ENCODE peak calls at places on chromosomes 2 and 18, in nine cellular contexts. M is transverse colon; G is IMR-90; W is GM12878; I is CD8-positive, alpha-beta T cell; C is CD8-positive, alpha-beta memory T cell; P is cardiac muscle cell; U is suprapubic skin; B is fibroblast of lung. N is an unnamed sample.

GRCh38 chr18:58865714-58866113 is 1.0 kb downstream of the ZNF532 start:
- DNase-seq in G (no peak), P (no peak), I (no peak), C (no peak), B (peak; percentile 53), U (no peak), M (no peak), W (no peak), N (no peak)

GRCh38 chr2:158841839-158842238 is 46.7 kb downstream of the DAPL1 start:
- DNase-seq in P (peak; percentile 72), G (peak; percentile 25), B (peak; percentile 75), C (no peak), U (no peak), W (no peak), M (no peak), I (no peak), N (no peak)

GRCh38 chr2:17821535-17822451 is 5.5 kb downstream of the MSGN1 start:
- DNase-seq in U (no peak), M (no peak), I (no peak), P (peak; percentile 19), W (no peak), B (peak; percentile 23), G (no peak), C (no peak), N (no peak)

GRCh38 chr2:236498369-236498768 is 71.3 kb upstream of the ACKR3 start:
- DNase-seq in W (no peak), C (no peak), M (no peak), I (no peak), B (peak; percentile 92), U (no peak), G (peak; percentile 9), P (peak; percentile 71), N (peak; percentile 83)

GRCh38 chr2:101190753-101191516 is 39.8 kb upstream of the TBC1D8 start:
- DNase-seq in M (no peak), I (no peak), B (no peak), W (no peak), G (no peak), U (no peak), P (no peak), C (no peak), N (no peak)

GRCh38 chr18:56559044-56559443 is 79.3 kb downstream of the TXNL1 start:
- DNase-seq in M (no peak), W (no peak), C (no peak), B (no peak), I (no peak), G (no peak), U (no peak), P (no peak), N (no peak)

GRCh38 chr2:143334837-143335236 is 205.6 kb downstream of the ARHGAP15 start:
- DNase-seq in P (no peak), B (peak; percentile 17), C (no peak), M (no peak), I (no peak), G (peak; percentile 24), W (no peak), U (no peak), N (peak; percentile 25)

GRCh38 chr2:33380661-33381183 is 95.7 kb upstream of the RASGRP3 start:
- DNase-seq in C (no peak), P (no peak), G (no peak), B (no peak), U (no peak), I (no peak), M (no peak), W (no peak), N (no peak)

GRCh38 chr2:28325567-28326468 is 66.8 kb upstream of the FOSL2 start:
- DNase-seq in P (no peak), C (no peak), I (no peak), W (peak; percentile 25), B (peak; percentile 62), M (no peak), U (no peak), G (no peak), N (no peak)

GRCh38 chr2:41598161-41598894 is 449.5 kb upstream of the PKDCC start:
- DNase-seq in I (no peak), C (no peak), W (no peak), B (peak; percentile 6), P (peak; percentile 92), M (no peak), U (no peak), G (no peak), N (peak; percentile 3)

GRCh38 chr2:152523091-152523490 is 188.1 kb downstream of the FMNL2 start:
- DNase-seq in C (no peak), P (no peak), B (peak; percentile 90), I (no peak), M (no peak), W (no peak), U (no peak), G (peak; percentile 86), N (no peak)

GRCh38 chr2:219433666-219434467 is 776 bp upstream of the SPEG start:
- DNase-seq in W (no peak), M (peak; percentile 57), B (peak; percentile 67), I (no peak), G (peak; percentile 71), C (no peak), P (peak; percentile 77), U (no peak), N (peak; percentile 55)

GRCh38 chr2:95323347-95324155 is 26.4 kb downstream of the KCNIP3 start:
- DNase-seq in C (no peak), B (peak; percentile 18), U (no peak), P (no peak), I (no peak), W (no peak), M (peak; percentile 44), G (no peak), N (peak; percentile 62)

GRCh38 chr2:146523218-146523617 is 1321.6 kb upstream of the ACVR2A start:
- DNase-seq in W (no peak), I (no peak), B (peak; percentile 7), G (peak; percentile 9), C (no peak), P (peak; percentile 30), M (no peak), U (no peak), N (no peak)

GRCh38 chr2:56624181-56624580 is 440.4 kb downstream of the CCDC85A start:
- DNase-seq in B (no peak), C (no peak), G (no peak), M (no peak), U (no peak), P (no peak), I (no peak), W (no peak), N (no peak)
- H3K9me3 ChIP-seq in B (no peaks in the 10 kb centered on the region), C (no peaks in the 10 kb centered on the region), G (peaks cover 2% of the 10 kb centered on the region), M (no peaks in the 10 kb centered on the region), U (no peaks in the 10 kb centered on the region), P (no peaks in the 10 kb centered on the region), I (no peaks in the 10 kb centered on the region), W (no peaks in the 10 kb centered on the region), N (no peaks in the 10 kb centered on the region)

DNA sequence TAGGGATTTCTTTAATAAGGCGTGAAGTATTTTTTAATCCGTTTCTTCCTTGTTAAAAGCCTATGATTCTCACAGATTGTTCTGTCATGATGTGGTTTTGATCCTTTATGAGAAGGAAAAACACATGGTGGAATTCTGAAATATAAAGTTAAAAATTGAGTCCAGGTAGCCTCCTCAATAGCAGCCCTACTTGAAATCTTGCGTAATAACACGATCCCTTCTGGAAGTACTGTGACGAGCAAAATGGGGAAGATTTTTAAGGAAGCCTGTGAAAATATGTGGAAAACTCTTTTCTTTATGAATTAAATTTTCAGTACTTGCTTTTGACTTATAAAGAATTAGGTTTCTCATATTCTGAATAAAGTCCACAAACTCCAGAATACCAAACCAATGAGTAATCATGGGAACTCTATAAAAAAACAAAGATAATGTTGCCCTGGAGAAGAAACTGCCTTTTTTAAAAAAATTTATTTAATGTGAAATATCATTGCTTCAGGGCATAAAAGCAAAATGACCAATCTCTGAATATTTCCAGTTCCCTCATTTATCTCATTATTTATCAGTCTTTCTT is 476.4 kb upstream of the ZEB2 start:
- DNase-seq in B (peak; percentile 59), U (no peak), I (no peak), M (no peak), W (no peak), P (peak; percentile 62), G (peak; percentile 70), C (no peak), N (no peak)
- H3K4me3 ChIP-seq in B (no peak overlapping the region), U (no peak overlapping the region), I (no peak overlapping the region), M (no peak overlapping the region), W (no peak overlapping the region), P (no peak overlapping the region), G (no peak overlapping the region), C (no peak overlapping the region), N (no peak overlapping the region)

GRCh38 chr2:108980076-108980475 is 8.9 kb downstream of the EDAR start:
- DNase-seq in G (no peak), I (no peak), P (no peak), B (no peak), U (no peak), M (no peak), C (no peak), W (no peak), N (no peak)
- H3K27me3 ChIP-seq in G (peaks cover 80% of the 10 kb centered on the region), I (no peaks in the 10 kb centered on the region), P (no peaks in the 10 kb centered on the region), B (peaks cover 39% of the 10 kb centered on the region), U (no peaks in the 10 kb centered on the region), M (no peaks in the 10 kb centered on the region), C (no peaks in the 10 kb centered on the region), W (no peaks in the 10 kb centered on the region), N (peaks cover 10% of the 10 kb centered on the region)

GRCh38 chr2:54404270-54404669 is 51.9 kb upstream of the SPTBN1 start:
- DNase-seq in I (no peak), W (no peak), P (peak; percentile 90), C (no peak), U (no peak), M (no peak), B (peak; percentile 15), G (peak; percentile 58), N (no peak)
- H3K9me3 ChIP-seq in I (no peaks in the 10 kb centered on the region), W (no peaks in the 10 kb centered on the region), P (no peaks in the 10 kb centered on the region), C (no peaks in the 10 kb centered on the region), U (no peaks in the 10 kb centered on the region), M (no peaks in the 10 kb centered on the region), B (no peaks in the 10 kb centered on the region), G (no peaks in the 10 kb centered on the region), N (no peaks in the 10 kb centered on the region)

DNA sequence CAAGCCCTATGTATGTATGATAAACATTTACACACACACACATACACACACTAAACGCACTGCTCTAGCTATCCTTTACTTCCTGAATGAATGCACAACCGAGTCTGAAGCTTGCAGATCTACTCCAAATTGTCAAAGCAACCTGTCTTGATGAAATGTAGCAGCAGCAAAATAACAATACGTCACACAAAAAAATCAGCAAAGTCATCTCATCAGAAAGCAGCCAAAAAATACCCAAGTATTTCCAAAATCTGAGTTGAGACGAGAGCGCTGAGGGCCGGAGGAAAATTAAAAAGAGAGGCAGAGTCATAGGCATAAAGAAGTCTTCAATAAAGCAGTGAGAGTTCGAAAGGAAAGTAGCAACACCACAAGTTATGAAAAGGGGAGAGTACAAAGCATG is 67.7 kb downstream of the ZNF521 start:
- DNase-seq in W (no peak), C (no peak), U (no peak), M (no peak), I (no peak), G (no peak), P (no peak), B (no peak), N (no peak)
- H3K4me3 ChIP-seq in W (no peak overlapping the region), C (no peak overlapping the region), U (no peak overlapping the region), M (no peak overlapping the region), I (no peak overlapping the region), G (no peak overlapping the region), P (no peak overlapping the region), B (no peak overlapping the region), N (no peak overlapping the region)